ENCODE peak calls at places on chromosomes 3 and 15, in five cellular contexts. N is lung; B is IMR-90; J is activated CD8-positive, alpha-beta T cell treated with anti-CD3 and anti-CD28 coated beads for 36 hours; V is AG10803. P is an unnamed sample.

GRCh38 chr3:154307363-154307762 is 16.9 kb downstream of the DHX36 start:
- DNase-seq in N (no peak), B (no peak), J (no peak), V (no peak), P (no peak)

GRCh38 chr15:48800811-48801460 is 9.9 kb downstream of the CEP152 start:
- DNase-seq in N (no peak), B (peak), J (no peak), V (peak), P (peak)

GRCh38 chr3:195701042-195701910 is 19.5 kb upstream of the MUC20 start:
- DNase-seq in N (no peak), B (no peak), J (no peak), V (no peak), P (no peak)

GRCh38 chr3:178067721-178068120 is 468.5 kb upstream of the KCNMB2 start:
- DNase-seq in N (no peak), B (no peak), J (no peak), V (peak), P (peak)

GRCh38 chr3:114848087-114848486 is 299.0 kb downstream of the ZBTB20 start:
- DNase-seq in N (no peak), B (no peak), J (no peak), V (no peak), P (no peak)

GRCh38 chr15:70902105-70902504 is 9.5 kb downstream of the LRRC49 start:
- DNase-seq in N (no peak), B (peak), J (no peak), V (peak), P (peak)

GRCh38 chr15:85950101-85950500 is 129.6 kb upstream of the AGBL1 start:
- DNase-seq in N (no peak), B (no peak), J (no peak), V (no peak), P (no peak)

GRCh38 chr15:79035814-79036213 is 54.8 kb downstream of the RASGRF1 start:
- DNase-seq in N (no peak), B (no peak), J (no peak), V (no peak), P (no peak)

GRCh38 chr15:74723754-74724334 is 1.5 kb downstream of the CYP1A1 start:
- DNase-seq in N (no peak), B (peak), J (no peak), V (peak), P (peak)

GRCh38 chr15:71079208-71080044 is 35.8 kb upstream of the THSD4 start:
- DNase-seq in N (no peak), B (peak), J (no peak), V (peak), P (peak)

GRCh38 chr3:31384117-31384516 is 148.6 kb upstream of the STT3B start:
- DNase-seq in N (no peak), B (no peak), J (no peak), V (no peak), P (no peak)

GRCh38 chr15:86915811-86916331 is 836.2 kb downstream of the AGBL1 start:
- DNase-seq in N (no peak), B (peak), J (no peak), V (peak), P (peak)

GRCh38 chr3:137770821-137771399 is 6.8 kb downstream of the SOX14 start:
- DNase-seq in N (no peak), B (no peak), J (no peak), V (no peak), P (no peak)

GRCh38 chr15:74036271-74037170 is 42.0 kb downstream of the PML start:
- DNase-seq in N (no peak), B (peak), J (no peak), V (peak), P (peak)

GRCh38 chr3:52986938-52987337 is 58.9 kb downstream of the SFMBT1 start:
- DNase-seq in N (no peak), B (peak), J (no peak), V (peak), P (peak)

GRCh38 chr3:49017978-49018706 is at the start of gene DALRD3:
- DNase-seq in N (peak), B (peak), J (peak), V (peak), P (peak)

GRCh38 chr15:90001062-90001682 is at the start of gene ZNF710:
- DNase-seq in N (no peak), B (peak), J (peak), V (peak), P (peak)

GRCh38 chr15:89178307-89178977 is 42.9 kb downstream of the RLBP1 start:
- DNase-seq in N (no peak), B (no peak), J (no peak), V (no peak), P (no peak)

GRCh38 chr3:85567074-85567676 is 608.4 kb downstream of the CADM2 start:
- DNase-seq in N (peak), B (peak), J (peak), V (peak), P (no peak)

GRCh38 chr3:109679672-109680071 is 342.3 kb upstream of the DPPA4 start:
- DNase-seq in N (no peak), B (no peak), J (no peak), V (no peak), P (no peak)

GRCh38 chr15:85623648-85624047 is 171.1 kb downstream of the KLHL25 start:
- DNase-seq in N (no peak), B (peak), J (no peak), V (peak), P (no peak)

GRCh38 chr15:93566777-93567176 is 477.8 kb upstream of the RGMA start:
- DNase-seq in N (no peak), B (no peak), J (no peak), V (no peak), P (no peak)

GRCh38 chr15:31503758-31504461 is 177.3 kb downstream of the KLF13 start:
- DNase-seq in N (peak), B (no peak), J (no peak), V (no peak), P (no peak)

GRCh38 chr3:192825657-192826200 is 91.9 kb downstream of the MB21D2 start:
- DNase-seq in N (no peak), B (peak), J (no peak), V (peak), P (no peak)
- TF ChIP-seq CTCF in N (no peak), B (peak), J (no peak), V (peak), P (no peak)

GRCh38 chr15:25508369-25509002 is 69.7 kb upstream of the UBE3A start:
- DNase-seq in N (no peak), B (peak), J (peak), V (peak), P (peak)
- TF ChIP-seq CTCF in N (peak), B (peak), J (peak), V (peak), P (peak)

GRCh38 chr3:149374391-149374790 is 3.1 kb downstream of the TM4SF1 start:
- DNase-seq in N (no peak), B (no peak), J (no peak), V (no peak), P (no peak)

GRCh38 chr3:149371001-149371722 is 6.3 kb downstream of the TM4SF1 start:
- DNase-seq in N (no peak), B (peak), J (no peak), V (peak), P (peak)

GRCh38 chr3:149373235-149374125 is 4.0 kb downstream of the TM4SF1 start:
- DNase-seq in N (no peak), B (peak), J (no peak), V (peak), P (peak)

GRCh38 chr3:149369991-149370866 is 7.2 kb downstream of the TM4SF1 start:
- DNase-seq in N (no peak), B (peak), J (no peak), V (no peak), P (no peak)

DNA sequence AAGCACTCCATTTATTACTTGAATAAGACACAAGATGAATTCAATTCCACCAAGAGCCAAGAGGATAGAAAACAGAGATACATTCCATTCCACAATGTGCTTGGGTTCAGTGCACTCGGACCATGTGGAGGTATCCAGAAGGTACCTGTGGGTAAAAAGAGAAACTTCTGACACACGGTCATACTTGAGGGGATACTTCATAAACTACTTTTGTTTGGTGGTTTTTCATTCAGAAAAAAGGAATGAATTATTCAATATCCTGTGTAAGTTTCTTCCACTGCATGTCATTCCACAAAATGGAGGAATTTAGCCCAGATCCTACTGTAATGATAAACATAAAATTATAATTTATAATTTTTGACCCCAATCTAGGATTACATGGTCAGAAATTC is 5.7 kb downstream of the TM4SF1 start:
- DNase-seq in N (no peak), B (no peak), J (no peak), V (no peak), P (no peak)
- TF ChIP-seq CTCF in N (no peak), B (no peak), J (no peak), V (no peak), P (no peak)

DNA sequence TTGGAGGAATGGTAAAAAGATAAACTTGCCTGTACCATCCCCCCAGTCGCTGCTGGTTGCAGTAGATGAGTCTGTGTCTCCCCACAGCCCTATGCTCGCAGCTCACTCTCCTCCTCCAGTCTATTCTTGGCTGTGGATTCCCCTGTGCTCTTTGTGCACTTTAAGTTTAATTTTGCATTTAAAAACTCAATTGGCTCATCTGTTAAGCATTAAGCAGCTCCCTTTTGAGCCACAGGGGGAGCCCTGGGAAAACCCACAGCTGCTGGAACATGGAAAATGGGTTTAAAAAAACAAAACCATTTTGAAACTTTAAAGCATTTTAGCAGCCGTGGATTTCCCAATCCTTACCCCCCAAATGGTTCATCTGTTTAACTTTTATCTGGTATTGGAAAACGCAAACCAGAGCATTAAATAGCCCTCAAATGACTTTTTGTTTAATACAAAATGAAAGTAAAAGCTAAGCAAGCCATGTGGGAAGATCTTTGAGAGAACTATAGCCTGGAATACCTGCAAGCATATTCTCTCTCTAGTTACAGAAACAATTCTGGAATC is 536.9 kb downstream of the ZIC1 start:
- DNase-seq in N (no peak), B (peak), J (no peak), V (peak), P (peak)
- TF ChIP-seq CTCF in N (no peak), B (peak), J (no peak), V (peak), P (peak)

DNA sequence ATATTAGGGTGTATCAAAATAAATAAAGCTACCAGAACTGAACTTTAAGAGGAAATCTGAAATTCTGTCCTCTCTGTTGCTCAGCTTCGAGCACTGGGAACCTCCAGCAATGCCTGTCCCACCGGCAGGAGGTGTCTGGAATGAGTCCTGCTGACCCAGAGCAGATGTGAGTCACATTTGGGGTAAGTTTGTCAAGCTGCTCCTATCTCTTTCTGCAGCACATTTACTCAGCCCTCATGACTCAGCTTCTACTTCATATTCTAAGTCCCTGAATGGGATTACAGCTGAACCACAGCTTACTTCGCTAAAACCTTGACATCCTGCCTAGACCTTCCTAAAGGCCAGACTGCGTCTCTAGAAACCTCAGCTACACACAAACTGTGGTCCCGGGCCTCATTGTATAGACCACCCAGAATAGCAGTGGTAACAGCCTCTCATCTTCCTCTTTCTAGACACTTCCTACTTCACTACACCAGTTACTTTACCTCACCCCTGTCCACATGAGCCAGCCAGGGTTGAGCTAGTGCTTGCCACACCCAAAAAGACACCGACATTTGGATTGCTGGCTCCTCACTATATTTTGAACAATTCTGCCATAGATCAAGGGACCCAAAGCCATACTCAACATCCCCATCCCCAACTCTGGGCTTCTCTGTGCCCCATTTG is 109.6 kb upstream of the TMCO5A start:
- DNase-seq in N (no peak), B (peak), J (no peak), V (peak), P (peak)
- TF ChIP-seq CTCF in N (no peak), B (peak), J (no peak), V (peak), P (peak)

P was measured in fibroblast of villous mesenchyme.